ENCODE peak calls at places on chromosomes 6 and 20, in four cellular contexts. E is HCT116, B is H1, R is HepG2. V is an unnamed sample.

GRCh38 chr6:149405823-149406765 is 6.0 kb downstream of the SUMO4 start:
- DNase-seq in R (no peak), B (no peak), E (no peak), V (no peak)

GRCh38 chr6:113636357-113636824 is 220.8 kb upstream of the MARCKS start:
- DNase-seq in E (no peak), B (no peak), R (peak; percentile 26), V (no peak)

GRCh38 chr20:38751360-38751976 is 3.2 kb downstream of the ACTR5 start:
- DNase-seq in R (peak; percentile 52), B (no peak), E (peak; percentile 27), V (peak; percentile 36)

GRCh38 chr6:3847521-3847920 is 1.7 kb upstream of the FAM50B start:
- DNase-seq in R (no peak), B (no peak), E (no peak), V (no peak)

GRCh38 chr20:19692100-19692499 is 66.0 kb upstream of the RIN2 start:
- DNase-seq in B (no peak), R (no peak), E (no peak), V (no peak)

GRCh38 chr20:59526242-59527225 is 77.8 kb upstream of the PHACTR3 start:
- DNase-seq in R (peak; percentile 33), B (no peak), E (no peak), V (no peak)

GRCh38 chr6:39367661-39368060 is 45.2 kb upstream of the KCNK16 start:
- DNase-seq in R (no peak), E (no peak), B (no peak), V (no peak)

GRCh38 chr6:127299522-127300240 is 33.0 kb downstream of the RNF146 start:
- DNase-seq in E (no peak), B (no peak), R (no peak), V (no peak)

GRCh38 chr6:134420638-134421181 is 102.8 kb upstream of the SGK1 start:
- DNase-seq in B (no peak), E (no peak), R (no peak), V (no peak)

GRCh38 chr6:2990179-2990931 is 9.3 kb upstream of the NQO2 start:
- DNase-seq in E (no peak), R (no peak), B (no peak), V (peak; percentile 53)

GRCh38 chr6:157879873-157880254 is 56.8 kb downstream of the SNX9 start:
- DNase-seq in R (no peak), B (no peak), E (no peak), V (no peak)

GRCh38 chr6:138502546-138502945 is 3.3 kb upstream of the NHSL1 start:
- DNase-seq in R (no peak), B (no peak), E (no peak), V (no peak)

GRCh38 chr6:43052842-43053544 is 658 bp downstream of the CUL7 start:
- DNase-seq in E (no peak), B (no peak), R (no peak), V (peak; percentile 67)

GRCh38 chr20:61968932-61969331 is 96.7 kb downstream of the TAF4 start:
- DNase-seq in B (no peak), E (no peak), R (no peak), V (no peak)

GRCh38 chr6:29955783-29956182 is 13.5 kb downstream of the HLA-A start:
- DNase-seq in B (no peak), E (no peak), R (no peak), V (no peak)
- TF ChIP-seq FOSL1 in B (no peak), E (no peak), R (no peak), V (no peak)

DNA sequence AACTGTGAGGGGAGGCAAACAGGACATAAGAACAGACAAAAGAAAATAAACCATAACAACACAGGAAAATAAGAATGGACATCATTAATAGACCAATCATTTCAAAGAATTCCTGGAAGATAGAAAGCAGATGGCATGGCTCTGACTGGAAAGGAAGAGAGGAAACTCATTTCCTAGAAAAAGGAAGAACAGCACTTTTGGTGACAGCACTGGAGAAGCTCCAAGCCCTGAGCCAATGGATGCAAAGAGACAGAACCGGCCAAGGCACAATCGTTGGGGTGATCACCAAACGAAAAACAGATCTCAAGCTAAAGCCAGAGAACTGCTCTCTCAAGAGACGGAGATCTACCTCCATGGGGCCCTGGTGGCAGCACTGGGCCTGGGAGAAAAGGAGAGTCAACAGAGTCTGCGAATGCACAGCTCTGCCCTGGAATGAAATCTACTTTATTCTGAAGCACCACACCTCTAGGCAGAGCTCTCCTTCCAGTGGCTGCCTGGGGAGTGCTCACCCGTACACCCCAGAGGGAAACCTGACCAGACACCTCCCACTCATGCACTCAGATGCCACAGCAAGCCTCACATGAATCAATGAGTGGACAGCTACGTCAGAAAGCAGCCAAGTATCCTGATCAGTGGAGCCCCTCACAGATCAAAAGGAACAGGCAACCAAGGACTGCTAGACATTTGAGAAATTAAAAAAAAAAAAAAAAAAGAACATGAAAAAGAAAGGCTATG is 24.2 kb downstream of the KIAA0319 start:
- DNase-seq in B (no peak), R (no peak), E (no peak), V (no peak)
- TF ChIP-seq FOSL1 in B (no peak), R (no peak), E (no peak), V (no peak)

GRCh38 chr6:34243901-34244884 is 4.6 kb downstream of the SMIM29 start:
- DNase-seq in R (peak; percentile 75), B (no peak), E (peak; percentile 92), V (peak; percentile 94)
- TF ChIP-seq FOSL1 in R (no peak), B (no peak), E (no peak), V (peak; percentile 99)

GRCh38 chr20:49672109-49672681 is 41.5 kb downstream of the B4GALT5 start:
- DNase-seq in E (no peak), R (no peak), B (no peak), V (no peak)

GRCh38 chr20:49674383-49675352 is 39.0 kb downstream of the B4GALT5 start:
- DNase-seq in E (peak; percentile 90), R (peak; percentile 98), B (no peak), V (no peak)

GRCh38 chr20:49677777-49678758 is 35.6 kb downstream of the B4GALT5 start:
- DNase-seq in E (no peak), R (no peak), B (no peak), V (peak; percentile 43)

GRCh38 chr20:49676581-49677291 is 36.9 kb downstream of the B4GALT5 start:
- DNase-seq in B (no peak), E (no peak), R (peak; percentile 50), V (peak; percentile 37)

GRCh38 chr20:49675368-49676151 is 38.1 kb downstream of the B4GALT5 start:
- DNase-seq in R (peak; percentile 89), E (no peak), B (no peak), V (peak; percentile 32)
- TF ChIP-seq FOSL1 in R (no peak), E (peak; percentile 50), B (no peak), V (no peak)

GRCh38 chr6:11731423-11731822 is 47.2 kb downstream of the ADTRP start:
- DNase-seq in B (no peak), E (no peak), R (peak; percentile 22), V (no peak)

GRCh38 chr6:11729083-11729482 is 49.5 kb downstream of the ADTRP start:
- DNase-seq in B (no peak), E (no peak), R (no peak), V (no peak)

GRCh38 chr6:11730645-11731044 is 48.0 kb downstream of the ADTRP start:
- DNase-seq in E (no peak), B (no peak), R (no peak), V (no peak)

GRCh38 chr6:11734861-11735652 is 43.5 kb downstream of the ADTRP start:
- DNase-seq in B (no peak), E (no peak), R (no peak), V (no peak)

DNA sequence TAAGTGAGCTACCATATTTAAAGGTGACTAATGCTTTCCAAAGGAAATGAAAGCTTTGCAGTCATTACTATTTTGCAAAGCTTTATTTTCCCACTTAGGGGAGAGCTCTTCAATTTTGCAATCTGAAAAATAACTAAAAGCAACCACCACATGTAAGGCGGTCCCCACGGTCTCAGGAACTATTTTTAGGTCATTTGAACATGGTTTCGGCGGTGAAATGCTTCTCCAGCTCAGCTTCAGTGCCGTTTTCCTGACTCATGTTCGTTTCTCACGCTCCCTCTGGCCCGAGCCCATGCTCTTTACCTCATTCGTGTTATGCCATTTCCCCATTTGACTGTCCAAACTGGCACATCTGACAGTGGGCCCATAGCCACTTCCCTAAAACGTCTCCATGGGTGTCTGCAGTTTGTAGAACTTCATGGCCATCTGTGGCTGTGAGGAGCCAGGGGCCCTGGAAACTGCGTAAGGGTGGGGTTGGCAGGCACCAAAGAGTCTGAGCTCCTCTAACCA is 46.5 kb downstream of the ADTRP start:
- DNase-seq in B (no peak), E (no peak), R (no peak), V (no peak)
- TF ChIP-seq FOSL1 in B (no peak), E (no peak), R (no peak), V (no peak)

DNA sequence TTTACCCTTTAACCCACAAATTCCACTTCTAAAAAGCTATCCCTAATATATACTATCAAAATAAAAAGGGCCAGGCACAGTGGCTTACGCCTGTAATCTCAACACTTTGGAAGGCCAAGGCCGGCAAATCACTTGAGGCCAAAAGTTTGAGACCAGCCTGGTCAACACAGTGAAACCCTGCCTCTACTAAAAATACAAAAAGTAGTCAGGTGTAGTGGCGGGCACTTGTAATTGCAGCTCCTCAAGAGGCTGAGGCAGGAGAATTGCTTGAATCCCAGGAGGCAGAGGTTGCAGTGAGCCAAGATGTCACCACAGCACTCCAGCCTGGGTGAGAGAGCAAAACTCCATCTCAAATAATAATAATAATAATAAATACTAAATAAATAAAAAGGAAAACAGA is 82.5 kb downstream of the TRIM27 start:
- DNase-seq in B (no peak), E (no peak), R (no peak), V (peak; percentile 54)
- TF ChIP-seq FOSL1 in B (no peak), E (no peak), R (no peak), V (no peak)

GRCh38 chr20:9838035-9838377 is 870 bp downstream of the PAK5 start:
- DNase-seq in E (no peak), R (no peak), B (no peak), V (no peak)
- TF ChIP-seq FOSL1 in E (no peak), R (no peak), B (no peak), V (no peak)

GRCh38 chr20:32052090-32052791 is at the start of gene HCK:
- DNase-seq in R (no peak), B (no peak), E (no peak), V (no peak)

GRCh38 chr20:32050324-32050723 is 1.7 kb upstream of the HCK start:
- DNase-seq in R (no peak), B (no peak), E (no peak), V (no peak)

GRCh38 chr20:32051720-32052089 is 337 bp upstream of the HCK start:
- DNase-seq in E (no peak), B (no peak), R (no peak), V (no peak)

GRCh38 chr20:32052792-32053362 is 835 bp downstream of the HCK start:
- DNase-seq in E (no peak), B (no peak), R (no peak), V (no peak)

GRCh38 chr20:32050851-32051556 is 1.0 kb upstream of the HCK start:
- DNase-seq in B (no peak), R (no peak), E (no peak), V (no peak)
- TF ChIP-seq FOSL1 in B (no peak), R (no peak), E (no peak), V (no peak)

GRCh38 chr6:145660676-145661075 is 74.6 kb downstream of the EPM2A start:
- DNase-seq in E (no peak), B (no peak), R (no peak), V (no peak)

GRCh38 chr6:145651988-145652387 is 83.3 kb downstream of the EPM2A start:
- DNase-seq in E (no peak), B (no peak), R (no peak), V (no peak)

GRCh38 chr6:145652572-145652971 is 82.7 kb downstream of the EPM2A start:
- DNase-seq in R (no peak), E (no peak), B (no peak), V (no peak)

GRCh38 chr6:145656128-145656527 is 79.2 kb downstream of the EPM2A start:
- DNase-seq in R (no peak), B (no peak), E (no peak), V (no peak)
- TF ChIP-seq FOSL1 in R (no peak), B (no peak), E (no peak), V (no peak)